ENCODE peak calls at places on chromosome 5, in five cellular contexts. M is fibroblast of lung, Y is dorsolateral prefrontal cortex, X is GM20000, O is MCF 10A. H is an unnamed sample.
A peak's percentile ranks its signal among the peaks of the same experiment; 100 is the strongest.

GRCh38 chr5:102681403-102681983 is 73.6 kb upstream of the PAM start:
- DNase-seq in M (peak; percentile 84), Y (peak; percentile 64), X (peak; percentile 68), O (peak; percentile 86), H (peak; percentile 42)

GRCh38 chr5:429453-430188 is 13.4 kb upstream of the EXOC3 start:
- DNase-seq in M (peak; percentile 54), Y (no peak), X (peak; percentile 16), O (peak; percentile 51), H (no peak)

GRCh38 chr5:126973193-126973592 is 57.2 kb downstream of the MARCHF3 start:
- DNase-seq in M (no peak), Y (no peak), X (no peak), O (no peak), H (no peak)

GRCh38 chr5:62791059-62791458 is 212.4 kb downstream of the LRRC70 start:
- DNase-seq in M (no peak), Y (no peak), X (no peak), O (peak; percentile 28), H (no peak)

GRCh38 chr5:119323630-119324000 is 32.2 kb upstream of the TNFAIP8 start:
- DNase-seq in M (peak; percentile 60), Y (no peak), X (no peak), O (peak; percentile 88), H (no peak)

GRCh38 chr5:102971693-102972293 is 148.1 kb downstream of the GIN1 start:
- DNase-seq in M (peak; percentile 81), Y (no peak), X (peak; percentile 7), O (peak; percentile 11), H (no peak)

GRCh38 chr5:74596930-74597329 is 43.6 kb downstream of the ENC1 start:
- DNase-seq in M (no peak), Y (no peak), X (no peak), O (no peak), H (no peak)

GRCh38 chr5:170572453-170572852 is 68.6 kb downstream of the KCNIP1 start:
- DNase-seq in M (no peak), Y (no peak), X (peak; percentile 32), O (no peak), H (no peak)

GRCh38 chr5:113531760-113532159 is 18.3 kb downstream of the YTHDC2 start:
- DNase-seq in M (no peak), Y (no peak), X (no peak), O (no peak), H (no peak)

GRCh38 chr5:34022131-34022705 is 14.4 kb upstream of the AMACR start:
- DNase-seq in M (peak; percentile 19), Y (no peak), X (no peak), O (no peak), H (no peak)

GRCh38 chr5:97088774-97089148 is 53.6 kb downstream of the LIX1 start:
- DNase-seq in M (no peak), Y (no peak), X (no peak), O (no peak), H (no peak)

GRCh38 chr5:181160144-181160754 is 12.9 kb downstream of the OR2V2 start:
- DNase-seq in M (peak; percentile 56), Y (peak; percentile 77), X (peak; percentile 78), O (peak; percentile 53), H (peak; percentile 80)

GRCh38 chr5:98349251-98349989 is 424.0 kb upstream of the RGMB start:
- DNase-seq in M (peak; percentile 52), Y (no peak), X (no peak), O (no peak), H (no peak)

GRCh38 chr5:922745-923472 is 30.2 kb downstream of the TRIP13 start:
- DNase-seq in M (no peak), Y (no peak), X (no peak), O (no peak), H (no peak)

GRCh38 chr5:142660196-142660595 is 25.7 kb downstream of the FGF1 start:
- DNase-seq in M (no peak), Y (no peak), X (no peak), O (no peak), H (no peak)

GRCh38 chr5:165894916-165895315 is 2389.5 kb downstream of the MAT2B start:
- DNase-seq in M (no peak), Y (no peak), X (no peak), O (no peak), H (no peak)

GRCh38 chr5:134139377-134139851 is 24.9 kb downstream of the TCF7 start:
- DNase-seq in M (no peak), Y (no peak), X (no peak), O (no peak), H (no peak)

GRCh38 chr5:89315194-89315593 is 432.2 kb upstream of the MEF2C start:
- DNase-seq in M (peak; percentile 34), Y (no peak), X (no peak), O (no peak), H (no peak)

GRCh38 chr5:54904425-54904824 is 81.0 kb downstream of the ESM1 start:
- DNase-seq in M (peak; percentile 63), Y (no peak), X (no peak), O (peak; percentile 54), H (no peak)

GRCh38 chr5:129046151-129046550 is 48.4 kb upstream of the ISOC1 start:
- DNase-seq in M (peak; percentile 8), Y (no peak), X (no peak), O (peak; percentile 73), H (no peak)

GRCh38 chr5:131386779-131387178 is 122.9 kb downstream of the CDC42SE2 start:
- DNase-seq in M (peak; percentile 17), Y (no peak), X (no peak), O (no peak), H (no peak)

GRCh38 chr5:56588636-56589485 is 226.5 kb upstream of the MAP3K1 start:
- DNase-seq in M (no peak), Y (no peak), X (peak; percentile 84), O (no peak), H (peak; percentile 66)

GRCh38 chr5:146338774-146339714 is at the start of gene POU4F3:
- DNase-seq in M (no peak), Y (no peak), X (no peak), O (no peak), H (no peak)

GRCh38 chr5:128491291-128491690 is 46.8 kb downstream of the FBN2 start:
- DNase-seq in M (peak; percentile 5), Y (no peak), X (no peak), O (peak; percentile 21), H (no peak)

GRCh38 chr5:169162407-169162806 is 138.5 kb downstream of the SLIT3 start:
- DNase-seq in M (no peak), Y (no peak), X (no peak), O (peak; percentile 33), H (no peak)

GRCh38 chr5:22473865-22474264 is 379.3 kb downstream of the CDH12 start:
- DNase-seq in M (peak; percentile 34), Y (no peak), X (no peak), O (peak; percentile 64), H (no peak)

GRCh38 chr5:32410630-32411029 is 33.9 kb downstream of the ZFR start:
- DNase-seq in M (no peak), Y (no peak), X (no peak), O (no peak), H (no peak)

GRCh38 chr5:179278546-179278945 is 66.7 kb downstream of the ADAMTS2 start:
- DNase-seq in M (no peak), Y (no peak), X (no peak), O (no peak), H (no peak)

GRCh38 chr5:138903113-138903789 is 28.1 kb upstream of the LRRTM2 start:
- DNase-seq in M (peak; percentile 38), Y (no peak), X (no peak), O (peak; percentile 40), H (no peak)

GRCh38 chr5:3311443-3311842 is 284.2 kb upstream of the IRX1 start:
- DNase-seq in M (no peak), Y (no peak), X (no peak), O (no peak), H (no peak)

GRCh38 chr5:2013301-2014057 is 130.8 kb upstream of the IRX4 start:
- DNase-seq in M (no peak), Y (no peak), X (no peak), O (no peak), H (no peak)

GRCh38 chr5:62969409-62970120 is 390.9 kb downstream of the LRRC70 start:
- DNase-seq in M (no peak), Y (no peak), X (no peak), O (no peak), H (no peak)

GRCh38 chr5:84255318-84255717 is 129.4 kb downstream of the EDIL3 start:
- DNase-seq in M (peak; percentile 63), Y (no peak), X (peak; percentile 4), O (peak; percentile 33), H (no peak)

GRCh38 chr5:158301186-158301585 is 442.2 kb upstream of the CLINT1 start:
- DNase-seq in M (peak; percentile 23), Y (no peak), X (no peak), O (no peak), H (no peak)
- TF ChIP-seq CTCF in M (no peak), Y (no peak), X (no peak), O (no peak), H (no peak)

GRCh38 chr5:108059334-108059733 is 322.6 kb downstream of the FBXL17 start:
- DNase-seq in M (no peak), Y (no peak), X (no peak), O (peak; percentile 12), H (no peak)

GRCh38 chr5:108054349-108054748 is 327.5 kb downstream of the FBXL17 start:
- DNase-seq in M (no peak), Y (no peak), X (no peak), O (no peak), H (no peak)

GRCh38 chr5:108061941-108062340 is 320.0 kb downstream of the FBXL17 start:
- DNase-seq in M (peak; percentile 76), Y (no peak), X (no peak), O (peak; percentile 47), H (no peak)

DNA sequence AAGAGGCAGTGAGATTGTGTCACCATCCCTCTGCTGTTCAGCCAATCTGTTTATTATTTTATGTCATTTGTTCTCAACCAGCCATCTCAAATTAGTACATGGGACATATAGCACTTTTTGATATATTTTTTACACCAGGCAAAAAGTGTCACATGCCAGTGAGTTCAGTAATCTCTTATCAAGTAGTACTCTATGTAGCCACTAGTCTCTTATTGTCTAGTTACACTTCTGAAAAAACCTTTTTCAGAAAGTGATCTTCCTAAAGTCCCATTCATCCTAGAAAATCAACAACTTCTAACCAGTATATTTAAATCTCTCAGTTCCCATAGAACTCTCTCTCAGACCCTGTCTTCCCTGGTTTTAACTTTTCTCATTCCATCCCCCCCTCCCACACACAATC is 321.6 kb downstream of the FBXL17 start:
- DNase-seq in M (no peak), Y (no peak), X (no peak), O (no peak), H (no peak)
- TF ChIP-seq CTCF in M (no peak), Y (no peak), X (no peak), O (no peak), H (no peak)

GRCh38 chr5:93620487-93621339 is 37.7 kb downstream of the NR2F1 start:
- DNase-seq in M (peak; percentile 73), Y (peak; percentile 86), X (peak; percentile 87), O (peak; percentile 72), H (peak; percentile 62)
- TF ChIP-seq CTCF in M (peak; percentile 11), Y (peak; percentile 22), X (no peak), O (no peak), H (no peak)

DNA sequence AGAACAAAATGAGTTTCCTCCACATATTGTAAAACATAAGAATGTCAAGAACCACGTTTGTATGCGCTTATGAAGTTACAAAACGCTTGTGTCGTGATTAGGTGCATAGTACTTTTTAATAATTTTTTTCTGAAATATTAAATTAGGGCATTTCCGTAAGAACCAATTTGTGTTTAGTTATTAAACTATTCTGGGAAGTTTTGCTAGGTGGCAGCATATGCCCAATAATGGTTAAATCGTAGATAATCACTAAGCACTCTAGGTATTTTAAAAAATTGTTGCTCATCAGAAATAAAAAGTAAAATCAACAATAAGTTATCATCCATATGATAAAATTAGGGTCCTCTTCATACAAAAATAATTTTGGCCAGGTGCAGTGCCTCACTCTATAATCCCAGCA is 5.4 kb downstream of the SRFBP1 start:
- DNase-seq in M (peak; percentile 80), Y (no peak), X (no peak), O (peak; percentile 46), H (no peak)
- TF ChIP-seq CTCF in M (no peak), Y (no peak), X (no peak), O (peak; percentile 50), H (no peak)

H was measured in B cell.